ENCODE peak calls at places on chromosomes 6 and 20, in seven cellular contexts. One of them, this sample, is unnamed.

GRCh38 chr6:129105035-129105434 is 222.1 kb downstream of the LAMA2 start:
- DNase-seq in T47D: no peak
- DNase-seq in GM12878: no peak
- DNase-seq in K562: no peak
- DNase-seq in HepG2: no peak
- DNase-seq in SK-N-SH: no peak
- DNase-seq in H1: no peak
- DNase-seq in this sample: no peak

GRCh38 chr6:164148789-164149188 is 734.3 kb downstream of the QKI start:
- DNase-seq in GM12878: no peak
- DNase-seq in K562: no peak
- DNase-seq in HepG2: no peak
- DNase-seq in SK-N-SH: no peak
- DNase-seq in T47D: no peak
- DNase-seq in H1: no peak
- DNase-seq in this sample: no peak

GRCh38 chr6:116561377-116562018 is 7.9 kb downstream of the CALHM4 start:
- DNase-seq in GM12878: no peak
- DNase-seq in HepG2: peak
- DNase-seq in T47D: peak
- DNase-seq in K562: peak
- DNase-seq in SK-N-SH: peak
- DNase-seq in H1: no peak
- DNase-seq in this sample: peak

GRCh38 chr20:22502731-22503191 is 81.6 kb downstream of the FOXA2 start:
- DNase-seq in SK-N-SH: no peak
- DNase-seq in GM12878: no peak
- DNase-seq in H1: no peak
- DNase-seq in K562: no peak
- DNase-seq in HepG2: peak
- DNase-seq in T47D: no peak
- DNase-seq in this sample: no peak

GRCh38 chr6:85810558-85810957 is 167.9 kb upstream of the SYNCRIP start:
- DNase-seq in K562: no peak
- DNase-seq in GM12878: no peak
- DNase-seq in H1: no peak
- DNase-seq in HepG2: no peak
- DNase-seq in T47D: no peak
- DNase-seq in SK-N-SH: no peak
- DNase-seq in this sample: no peak

GRCh38 chr6:131107166-131107565 is 28.1 kb upstream of the AKAP7 start:
- DNase-seq in T47D: no peak
- DNase-seq in GM12878: no peak
- DNase-seq in HepG2: peak
- DNase-seq in H1: no peak
- DNase-seq in SK-N-SH: no peak
- DNase-seq in K562: peak
- DNase-seq in this sample: no peak

GRCh38 chr20:23086056-23086551 is at the start of gene CD93:
- DNase-seq in K562: peak
- DNase-seq in T47D: no peak
- DNase-seq in HepG2: no peak
- DNase-seq in H1: no peak
- DNase-seq in SK-N-SH: no peak
- DNase-seq in GM12878: no peak
- DNase-seq in this sample: no peak

GRCh38 chr6:160900031-160900430 is 91.5 kb upstream of the MAP3K4 start:
- DNase-seq in HepG2: no peak
- DNase-seq in T47D: no peak
- DNase-seq in H1: no peak
- DNase-seq in K562: no peak
- DNase-seq in SK-N-SH: no peak
- DNase-seq in GM12878: no peak
- DNase-seq in this sample: no peak

GRCh38 chr20:50520222-50520877 is 10.2 kb downstream of the PTPN1 start:
- DNase-seq in T47D: no peak
- DNase-seq in K562: no peak
- DNase-seq in SK-N-SH: no peak
- DNase-seq in H1: no peak
- DNase-seq in HepG2: no peak
- DNase-seq in GM12878: no peak
- DNase-seq in this sample: no peak

GRCh38 chr20:58956078-58956477 is 25.0 kb upstream of the NELFCD start:
- DNase-seq in H1: no peak
- DNase-seq in T47D: peak
- DNase-seq in GM12878: no peak
- DNase-seq in K562: no peak
- DNase-seq in HepG2: peak
- DNase-seq in SK-N-SH: no peak
- DNase-seq in this sample: no peak

GRCh38 chr20:51412333-51412761 is 130.2 kb downstream of the NFATC2 start:
- DNase-seq in HepG2: no peak
- DNase-seq in H1: no peak
- DNase-seq in SK-N-SH: peak
- DNase-seq in T47D: no peak
- DNase-seq in K562: no peak
- DNase-seq in GM12878: no peak
- DNase-seq in this sample: no peak

GRCh38 chr6:10355115-10355702 is 59.7 kb downstream of the TFAP2A start:
- DNase-seq in HepG2: no peak
- DNase-seq in SK-N-SH: no peak
- DNase-seq in GM12878: no peak
- DNase-seq in H1: no peak
- DNase-seq in T47D: no peak
- DNase-seq in K562: no peak
- DNase-seq in this sample: no peak

GRCh38 chr6:484729-485111 is 93.2 kb downstream of the IRF4 start:
- DNase-seq in T47D: no peak
- DNase-seq in K562: no peak
- DNase-seq in SK-N-SH: no peak
- DNase-seq in GM12878: no peak
- DNase-seq in H1: no peak
- DNase-seq in HepG2: no peak
- DNase-seq in this sample: no peak

GRCh38 chr6:52649521-52649920 is 21.4 kb upstream of the TMEM14A start:
- DNase-seq in H1: no peak
- DNase-seq in GM12878: no peak
- DNase-seq in SK-N-SH: no peak
- DNase-seq in K562: no peak
- DNase-seq in T47D: no peak
- DNase-seq in HepG2: no peak
- DNase-seq in this sample: no peak

GRCh38 chr6:162404926-162405325 is 322.6 kb downstream of the PRKN start:
- DNase-seq in SK-N-SH: no peak
- DNase-seq in T47D: no peak
- DNase-seq in GM12878: no peak
- DNase-seq in H1: no peak
- DNase-seq in HepG2: no peak
- DNase-seq in K562: no peak
- DNase-seq in this sample: no peak

GRCh38 chr20:2742934-2743559 is 50.5 kb downstream of the EBF4 start:
- DNase-seq in HepG2: peak
- DNase-seq in GM12878: no peak
- DNase-seq in SK-N-SH: peak
- DNase-seq in H1: peak
- DNase-seq in K562: peak
- DNase-seq in T47D: peak
- DNase-seq in this sample: peak

GRCh38 chr6:21188505-21189223 is 404.9 kb upstream of the SOX4 start:
- DNase-seq in SK-N-SH: no peak
- DNase-seq in K562: no peak
- DNase-seq in HepG2: peak
- DNase-seq in T47D: no peak
- DNase-seq in GM12878: peak
- DNase-seq in H1: no peak
- DNase-seq in this sample: no peak

GRCh38 chr6:57265755-57266221 is 43.7 kb upstream of the RAB23 start:
- DNase-seq in SK-N-SH: no peak
- DNase-seq in T47D: no peak
- DNase-seq in GM12878: no peak
- DNase-seq in K562: no peak
- DNase-seq in HepG2: no peak
- DNase-seq in H1: no peak
- DNase-seq in this sample: no peak

GRCh38 chr20:34834459-34834893 is 9.0 kb upstream of the NCOA6 start:
- DNase-seq in K562: peak
- DNase-seq in H1: no peak
- DNase-seq in HepG2: peak
- DNase-seq in T47D: peak
- DNase-seq in SK-N-SH: peak
- DNase-seq in GM12878: no peak
- DNase-seq in this sample: peak

GRCh38 chr6:30752164-30752927 is 8.0 kb upstream of the IER3 start:
- DNase-seq in GM12878: no peak
- DNase-seq in H1: no peak
- DNase-seq in T47D: peak
- DNase-seq in SK-N-SH: peak
- DNase-seq in K562: peak
- DNase-seq in HepG2: no peak
- DNase-seq in this sample: peak

GRCh38 chr6:38638941-38639497 is 710 bp downstream of the BTBD9 start:
- DNase-seq in T47D: no peak
- DNase-seq in GM12878: no peak
- DNase-seq in H1: no peak
- DNase-seq in SK-N-SH: no peak
- DNase-seq in HepG2: peak
- DNase-seq in K562: peak
- DNase-seq in this sample: peak

GRCh38 chr6:149847943-149848267 is 16.3 kb downstream of the LRP11 start:
- DNase-seq in HepG2: no peak
- DNase-seq in SK-N-SH: no peak
- DNase-seq in K562: no peak
- DNase-seq in GM12878: no peak
- DNase-seq in H1: no peak
- DNase-seq in T47D: no peak
- DNase-seq in this sample: no peak

DNA sequence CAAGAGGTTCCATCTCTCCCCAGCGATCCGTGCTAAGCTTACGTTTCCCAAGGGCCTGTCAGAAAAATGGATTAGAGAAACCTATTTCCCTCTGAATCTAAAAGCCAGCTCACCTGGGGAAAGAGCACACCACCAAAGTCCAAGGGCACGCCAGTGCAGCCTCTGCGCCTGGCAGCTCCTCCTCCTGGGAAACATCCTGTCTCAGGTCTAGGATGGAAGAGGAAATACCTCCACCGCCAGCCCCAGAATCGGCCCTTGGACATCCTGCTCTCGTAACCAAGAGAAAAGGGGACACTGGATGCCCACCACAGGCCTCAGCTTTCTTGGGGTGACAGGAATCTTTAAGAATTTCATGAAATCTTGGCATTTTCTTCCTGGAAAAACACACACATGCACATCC is 18.7 kb downstream of the RAMACL start:
- DNase-seq in H1: no peak
- DNase-seq in SK-N-SH: no peak
- DNase-seq in K562: no peak
- DNase-seq in GM12878: no peak
- DNase-seq in HepG2: no peak
- DNase-seq in T47D: no peak
- DNase-seq in this sample: no peak
- TF ChIP-seq JUND in H1: no peak
- TF ChIP-seq JUND in SK-N-SH: no peak
- TF ChIP-seq JUND in K562: no peak
- TF ChIP-seq JUND in GM12878: no peak
- TF ChIP-seq JUND in HepG2: no peak
- TF ChIP-seq JUND in T47D: no peak
- TF ChIP-seq JUND in this sample: no peak

GRCh38 chr20:36499211-36499610 is 42.1 kb upstream of the MYL9 start:
- DNase-seq in GM12878: no peak
- DNase-seq in K562: no peak
- DNase-seq in SK-N-SH: no peak
- DNase-seq in H1: no peak
- DNase-seq in T47D: no peak
- DNase-seq in HepG2: no peak
- DNase-seq in this sample: no peak
- TF ChIP-seq JUND in GM12878: no peak
- TF ChIP-seq JUND in K562: no peak
- TF ChIP-seq JUND in SK-N-SH: no peak
- TF ChIP-seq JUND in H1: no peak
- TF ChIP-seq JUND in T47D: no peak
- TF ChIP-seq JUND in HepG2: no peak
- TF ChIP-seq JUND in this sample: no peak

GRCh38 chr6:107310362-107310761 is 149.0 kb downstream of the PDSS2 start:
- DNase-seq in HepG2: no peak
- DNase-seq in T47D: no peak
- DNase-seq in H1: no peak
- DNase-seq in K562: no peak
- DNase-seq in GM12878: no peak
- DNase-seq in SK-N-SH: no peak
- DNase-seq in this sample: no peak

GRCh38 chr6:107304421-107305025 is 154.8 kb downstream of the PDSS2 start:
- DNase-seq in GM12878: no peak
- DNase-seq in T47D: no peak
- DNase-seq in H1: no peak
- DNase-seq in HepG2: no peak
- DNase-seq in SK-N-SH: no peak
- DNase-seq in K562: no peak
- DNase-seq in this sample: peak

GRCh38 chr6:107308676-107309075 is 150.7 kb downstream of the PDSS2 start:
- DNase-seq in HepG2: no peak
- DNase-seq in H1: no peak
- DNase-seq in K562: no peak
- DNase-seq in GM12878: no peak
- DNase-seq in SK-N-SH: no peak
- DNase-seq in T47D: no peak
- DNase-seq in this sample: no peak

GRCh38 chr6:107305391-107305790 is 154.0 kb downstream of the PDSS2 start:
- DNase-seq in K562: no peak
- DNase-seq in SK-N-SH: no peak
- DNase-seq in H1: no peak
- DNase-seq in T47D: no peak
- DNase-seq in GM12878: no peak
- DNase-seq in HepG2: no peak
- DNase-seq in this sample: no peak
- TF ChIP-seq JUND in K562: no peak
- TF ChIP-seq JUND in SK-N-SH: no peak
- TF ChIP-seq JUND in H1: no peak
- TF ChIP-seq JUND in T47D: no peak
- TF ChIP-seq JUND in GM12878: no peak
- TF ChIP-seq JUND in HepG2: no peak
- TF ChIP-seq JUND in this sample: no peak

GRCh38 chr20:10332656-10333421 is 101.2 kb downstream of the MKKS start:
- DNase-seq in K562: no peak
- DNase-seq in GM12878: no peak
- DNase-seq in T47D: no peak
- DNase-seq in SK-N-SH: no peak
- DNase-seq in HepG2: no peak
- DNase-seq in H1: no peak
- DNase-seq in this sample: no peak

GRCh38 chr20:10342152-10342551 is 91.9 kb downstream of the MKKS start:
- DNase-seq in T47D: no peak
- DNase-seq in SK-N-SH: no peak
- DNase-seq in K562: no peak
- DNase-seq in HepG2: no peak
- DNase-seq in H1: no peak
- DNase-seq in GM12878: no peak
- DNase-seq in this sample: no peak

GRCh38 chr20:10339609-10340008 is 94.4 kb downstream of the MKKS start:
- DNase-seq in GM12878: no peak
- DNase-seq in HepG2: no peak
- DNase-seq in SK-N-SH: no peak
- DNase-seq in T47D: no peak
- DNase-seq in K562: no peak
- DNase-seq in H1: no peak
- DNase-seq in this sample: no peak

GRCh38 chr20:10337291-10337690 is 96.7 kb downstream of the MKKS start:
- DNase-seq in K562: no peak
- DNase-seq in HepG2: no peak
- DNase-seq in T47D: no peak
- DNase-seq in H1: no peak
- DNase-seq in GM12878: no peak
- DNase-seq in SK-N-SH: no peak
- DNase-seq in this sample: no peak

GRCh38 chr20:10338781-10339180 is 95.2 kb downstream of the MKKS start:
- DNase-seq in T47D: no peak
- DNase-seq in H1: no peak
- DNase-seq in SK-N-SH: no peak
- DNase-seq in K562: no peak
- DNase-seq in HepG2: no peak
- DNase-seq in GM12878: no peak
- DNase-seq in this sample: no peak
- TF ChIP-seq JUND in T47D: no peak
- TF ChIP-seq JUND in H1: no peak
- TF ChIP-seq JUND in SK-N-SH: no peak
- TF ChIP-seq JUND in K562: no peak
- TF ChIP-seq JUND in HepG2: no peak
- TF ChIP-seq JUND in GM12878: no peak
- TF ChIP-seq JUND in this sample: no peak

This sample was measured in HCT116.